ENCODE peak calls at places on chromosome 12, in ten cellular contexts. One of them, this sample, is unnamed.

GRCh38 chr12:25433581-25434325 is 119.3 kb downstream of the LMNTD1 start:
- DNase-seq in NCI-H1105: no peak
- DNase-seq in ureter: no peak
- DNase-seq in kidney tubule cell: peak; percentile 9
- DNase-seq in mammary epithelial cell: peak; percentile 56
- DNase-seq in T1000: no peak
- DNase-seq in non-pigmented ciliary epithelial cell: no peak
- DNase-seq in HS-27A: no peak
- DNase-seq in stimulated activated CD4-positive, alpha-beta T cell treated with anti-CD3 and anti-CD28 coated beads, Interleukin-1b, Interleukin-23, amount 100 ng/mL, for 4 hours: no peak
- DNase-seq in stimulated activated CD8-positive, alpha-beta memory T cell treated with anti-CD3 and anti-CD28 coated beads, Interleukin-7, amount 100 ng/mL, for 48 hours: no peak
- DNase-seq in this sample: no peak

GRCh38 chr12:8145754-8146415 is 10.9 kb upstream of the ZNF705A start:
- DNase-seq in ureter: peak; percentile 46
- DNase-seq in kidney tubule cell: peak; percentile 52
- DNase-seq in mammary epithelial cell: peak; percentile 4
- DNase-seq in HS-27A: peak; percentile 11
- DNase-seq in NCI-H1105: no peak
- DNase-seq in stimulated activated CD8-positive, alpha-beta memory T cell treated with anti-CD3 and anti-CD28 coated beads, Interleukin-7, amount 100 ng/mL, for 48 hours: no peak
- DNase-seq in stimulated activated CD4-positive, alpha-beta T cell treated with anti-CD3 and anti-CD28 coated beads, Interleukin-1b, Interleukin-23, amount 100 ng/mL, for 4 hours: no peak
- DNase-seq in T1000: peak; percentile 61
- DNase-seq in non-pigmented ciliary epithelial cell: peak; percentile 55
- DNase-seq in this sample: no peak

GRCh38 chr12:85641796-85642195 is 194.4 kb downstream of the RASSF9 start:
- DNase-seq in mammary epithelial cell: peak; percentile 8
- DNase-seq in ureter: no peak
- DNase-seq in kidney tubule cell: no peak
- DNase-seq in stimulated activated CD8-positive, alpha-beta memory T cell treated with anti-CD3 and anti-CD28 coated beads, Interleukin-7, amount 100 ng/mL, for 48 hours: no peak
- DNase-seq in stimulated activated CD4-positive, alpha-beta T cell treated with anti-CD3 and anti-CD28 coated beads, Interleukin-1b, Interleukin-23, amount 100 ng/mL, for 4 hours: no peak
- DNase-seq in HS-27A: no peak
- DNase-seq in T1000: no peak
- DNase-seq in NCI-H1105: no peak
- DNase-seq in non-pigmented ciliary epithelial cell: no peak
- DNase-seq in this sample: no peak

GRCh38 chr12:47946413-47947107 is 16.8 kb upstream of the TMEM106C start:
- DNase-seq in stimulated activated CD8-positive, alpha-beta memory T cell treated with anti-CD3 and anti-CD28 coated beads, Interleukin-7, amount 100 ng/mL, for 48 hours: no peak
- DNase-seq in non-pigmented ciliary epithelial cell: no peak
- DNase-seq in HS-27A: no peak
- DNase-seq in stimulated activated CD4-positive, alpha-beta T cell treated with anti-CD3 and anti-CD28 coated beads, Interleukin-1b, Interleukin-23, amount 100 ng/mL, for 4 hours: no peak
- DNase-seq in mammary epithelial cell: peak; percentile 63
- DNase-seq in T1000: no peak
- DNase-seq in ureter: no peak
- DNase-seq in kidney tubule cell: peak; percentile 62
- DNase-seq in NCI-H1105: no peak
- DNase-seq in this sample: no peak

GRCh38 chr12:51926718-51927117 is 19.4 kb downstream of the ACVRL1 start:
- DNase-seq in stimulated activated CD4-positive, alpha-beta T cell treated with anti-CD3 and anti-CD28 coated beads, Interleukin-1b, Interleukin-23, amount 100 ng/mL, for 4 hours: peak; percentile 37
- DNase-seq in non-pigmented ciliary epithelial cell: no peak
- DNase-seq in kidney tubule cell: peak; percentile 59
- DNase-seq in mammary epithelial cell: peak; percentile 35
- DNase-seq in HS-27A: no peak
- DNase-seq in ureter: no peak
- DNase-seq in NCI-H1105: no peak
- DNase-seq in T1000: no peak
- DNase-seq in stimulated activated CD8-positive, alpha-beta memory T cell treated with anti-CD3 and anti-CD28 coated beads, Interleukin-7, amount 100 ng/mL, for 48 hours: no peak
- DNase-seq in this sample: no peak

GRCh38 chr12:93018610-93019009 is 89.5 kb upstream of the EEA1 start:
- DNase-seq in ureter: no peak
- DNase-seq in non-pigmented ciliary epithelial cell: no peak
- DNase-seq in stimulated activated CD8-positive, alpha-beta memory T cell treated with anti-CD3 and anti-CD28 coated beads, Interleukin-7, amount 100 ng/mL, for 48 hours: no peak
- DNase-seq in HS-27A: no peak
- DNase-seq in kidney tubule cell: no peak
- DNase-seq in NCI-H1105: no peak
- DNase-seq in T1000: no peak
- DNase-seq in mammary epithelial cell: no peak
- DNase-seq in stimulated activated CD4-positive, alpha-beta T cell treated with anti-CD3 and anti-CD28 coated beads, Interleukin-1b, Interleukin-23, amount 100 ng/mL, for 4 hours: no peak
- DNase-seq in this sample: no peak

GRCh38 chr12:110059651-110060000 is 11.3 kb upstream of the C12orf76 start:
- DNase-seq in HS-27A: no peak
- DNase-seq in T1000: no peak
- DNase-seq in mammary epithelial cell: no peak
- DNase-seq in kidney tubule cell: no peak
- DNase-seq in NCI-H1105: no peak
- DNase-seq in ureter: no peak
- DNase-seq in stimulated activated CD4-positive, alpha-beta T cell treated with anti-CD3 and anti-CD28 coated beads, Interleukin-1b, Interleukin-23, amount 100 ng/mL, for 4 hours: no peak
- DNase-seq in non-pigmented ciliary epithelial cell: no peak
- DNase-seq in stimulated activated CD8-positive, alpha-beta memory T cell treated with anti-CD3 and anti-CD28 coated beads, Interleukin-7, amount 100 ng/mL, for 48 hours: no peak
- DNase-seq in this sample: no peak

GRCh38 chr12:132391326-132392041 is 62.1 kb upstream of the GALNT9 start:
- DNase-seq in NCI-H1105: no peak
- DNase-seq in stimulated activated CD4-positive, alpha-beta T cell treated with anti-CD3 and anti-CD28 coated beads, Interleukin-1b, Interleukin-23, amount 100 ng/mL, for 4 hours: no peak
- DNase-seq in HS-27A: no peak
- DNase-seq in T1000: no peak
- DNase-seq in kidney tubule cell: no peak
- DNase-seq in ureter: no peak
- DNase-seq in mammary epithelial cell: no peak
- DNase-seq in non-pigmented ciliary epithelial cell: no peak
- DNase-seq in stimulated activated CD8-positive, alpha-beta memory T cell treated with anti-CD3 and anti-CD28 coated beads, Interleukin-7, amount 100 ng/mL, for 48 hours: no peak
- DNase-seq in this sample: no peak

GRCh38 chr12:104604995-104605675 is 148.4 kb downstream of the CHST11 start:
- DNase-seq in T1000: peak; percentile 56
- DNase-seq in kidney tubule cell: no peak
- DNase-seq in stimulated activated CD8-positive, alpha-beta memory T cell treated with anti-CD3 and anti-CD28 coated beads, Interleukin-7, amount 100 ng/mL, for 48 hours: no peak
- DNase-seq in mammary epithelial cell: no peak
- DNase-seq in stimulated activated CD4-positive, alpha-beta T cell treated with anti-CD3 and anti-CD28 coated beads, Interleukin-1b, Interleukin-23, amount 100 ng/mL, for 4 hours: no peak
- DNase-seq in ureter: no peak
- DNase-seq in NCI-H1105: no peak
- DNase-seq in non-pigmented ciliary epithelial cell: no peak
- DNase-seq in HS-27A: no peak
- DNase-seq in this sample: no peak

GRCh38 chr12:123031171-123031845 is 50.8 kb downstream of the ARL6IP4 start:
- DNase-seq in ureter: no peak
- DNase-seq in mammary epithelial cell: no peak
- DNase-seq in stimulated activated CD4-positive, alpha-beta T cell treated with anti-CD3 and anti-CD28 coated beads, Interleukin-1b, Interleukin-23, amount 100 ng/mL, for 4 hours: no peak
- DNase-seq in NCI-H1105: no peak
- DNase-seq in non-pigmented ciliary epithelial cell: no peak
- DNase-seq in HS-27A: no peak
- DNase-seq in stimulated activated CD8-positive, alpha-beta memory T cell treated with anti-CD3 and anti-CD28 coated beads, Interleukin-7, amount 100 ng/mL, for 48 hours: no peak
- DNase-seq in T1000: no peak
- DNase-seq in kidney tubule cell: no peak
- DNase-seq in this sample: no peak

GRCh38 chr12:11689591-11690158 is 40.2 kb downstream of the ETV6 start:
- DNase-seq in ureter: no peak
- DNase-seq in non-pigmented ciliary epithelial cell: no peak
- DNase-seq in stimulated activated CD4-positive, alpha-beta T cell treated with anti-CD3 and anti-CD28 coated beads, Interleukin-1b, Interleukin-23, amount 100 ng/mL, for 4 hours: no peak
- DNase-seq in kidney tubule cell: no peak
- DNase-seq in HS-27A: no peak
- DNase-seq in stimulated activated CD8-positive, alpha-beta memory T cell treated with anti-CD3 and anti-CD28 coated beads, Interleukin-7, amount 100 ng/mL, for 48 hours: no peak
- DNase-seq in T1000: no peak
- DNase-seq in NCI-H1105: no peak
- DNase-seq in mammary epithelial cell: no peak
- DNase-seq in this sample: no peak

GRCh38 chr12:111444706-111445310 is 39.1 kb downstream of the SH2B3 start:
- DNase-seq in T1000: no peak
- DNase-seq in NCI-H1105: no peak
- DNase-seq in stimulated activated CD8-positive, alpha-beta memory T cell treated with anti-CD3 and anti-CD28 coated beads, Interleukin-7, amount 100 ng/mL, for 48 hours: peak; percentile 77
- DNase-seq in mammary epithelial cell: no peak
- DNase-seq in stimulated activated CD4-positive, alpha-beta T cell treated with anti-CD3 and anti-CD28 coated beads, Interleukin-1b, Interleukin-23, amount 100 ng/mL, for 4 hours: peak; percentile 70
- DNase-seq in HS-27A: no peak
- DNase-seq in kidney tubule cell: peak; percentile 37
- DNase-seq in non-pigmented ciliary epithelial cell: no peak
- DNase-seq in ureter: peak; percentile 54
- DNase-seq in this sample: no peak

GRCh38 chr12:53791735-53792326 is 40.1 kb upstream of the CISTR start:
- DNase-seq in mammary epithelial cell: peak; percentile 26
- DNase-seq in ureter: no peak
- DNase-seq in T1000: no peak
- DNase-seq in non-pigmented ciliary epithelial cell: no peak
- DNase-seq in stimulated activated CD8-positive, alpha-beta memory T cell treated with anti-CD3 and anti-CD28 coated beads, Interleukin-7, amount 100 ng/mL, for 48 hours: no peak
- DNase-seq in HS-27A: no peak
- DNase-seq in kidney tubule cell: peak; percentile 33
- DNase-seq in stimulated activated CD4-positive, alpha-beta T cell treated with anti-CD3 and anti-CD28 coated beads, Interleukin-1b, Interleukin-23, amount 100 ng/mL, for 4 hours: peak; percentile 23
- DNase-seq in NCI-H1105: no peak
- DNase-seq in this sample: no peak

GRCh38 chr12:14185441-14186192 is 179.9 kb upstream of the ATF7IP start:
- DNase-seq in stimulated activated CD8-positive, alpha-beta memory T cell treated with anti-CD3 and anti-CD28 coated beads, Interleukin-7, amount 100 ng/mL, for 48 hours: no peak
- DNase-seq in stimulated activated CD4-positive, alpha-beta T cell treated with anti-CD3 and anti-CD28 coated beads, Interleukin-1b, Interleukin-23, amount 100 ng/mL, for 4 hours: no peak
- DNase-seq in mammary epithelial cell: peak; percentile 37
- DNase-seq in ureter: no peak
- DNase-seq in NCI-H1105: peak; percentile 42
- DNase-seq in HS-27A: peak; percentile 15
- DNase-seq in kidney tubule cell: peak; percentile 52
- DNase-seq in T1000: no peak
- DNase-seq in non-pigmented ciliary epithelial cell: peak; percentile 6
- DNase-seq in this sample: peak; percentile 14